ENCODE peak calls at places on chromosomes 16 and 17, in seven cellular contexts. I is colonic mucosa, N is mesothelial cell of epicardium, L is fibroblast of mammary gland, X is HFFc6, P is PC-3, W is A549. Q is an unnamed sample.

GRCh38 chr16:17590711-17591654 is 120.2 kb upstream of the XYLT1 start:
- DNase-seq in I (no peak), N (no peak), L (peak; percentile 19), X (peak; percentile 49), P (no peak), W (no peak), Q (no peak)

GRCh38 chr17:8961861-8962260 is 3.6 kb downstream of the PIK3R5 start:
- DNase-seq in I (no peak), N (no peak), L (no peak), X (no peak), P (no peak), W (no peak), Q (no peak)

GRCh38 chr17:40554646-40555295 is 10.5 kb downstream of the CCR7 start:
- DNase-seq in I (no peak), N (peak; percentile 3), L (no peak), X (no peak), P (no peak), W (no peak), Q (no peak)

GRCh38 chr17:42243493-42243982 is 32.7 kb downstream of the STAT5B start:
- DNase-seq in I (no peak), N (no peak), L (no peak), X (no peak), P (no peak), W (no peak), Q (no peak)

GRCh38 chr16:85381738-85382592 is 231.2 kb upstream of the GSE1 start:
- DNase-seq in I (no peak), N (no peak), L (peak; percentile 43), X (no peak), P (no peak), W (no peak), Q (no peak)

GRCh38 chr16:7550096-7550495 is 217.5 kb downstream of the RBFOX1 start:
- DNase-seq in I (no peak), N (no peak), L (no peak), X (no peak), P (no peak), W (no peak), Q (no peak)

GRCh38 chr17:57911834-57912673 is 43.2 kb downstream of the CUEDC1 start:
- DNase-seq in I (peak; percentile 96), N (no peak), L (peak; percentile 50), X (no peak), P (peak; percentile 95), W (no peak), Q (no peak)

GRCh38 chr16:25996052-25996451 is 304.3 kb downstream of the HS3ST4 start:
- DNase-seq in I (no peak), N (no peak), L (no peak), X (no peak), P (no peak), W (no peak), Q (no peak)

GRCh38 chr16:22641030-22641671 is 130.5 kb downstream of the NPIPB5 start:
- DNase-seq in I (no peak), N (no peak), L (peak; percentile 59), X (peak; percentile 41), P (peak; percentile 63), W (no peak), Q (peak; percentile 63)

GRCh38 chr17:19714542-19715411 is 1.6 kb downstream of the SLC47A2 start:
- DNase-seq in I (peak; percentile 49), N (no peak), L (no peak), X (no peak), P (no peak), W (no peak), Q (no peak)

GRCh38 chr17:77786740-77787505 is 171.6 kb upstream of the TNRC6C start:
- DNase-seq in I (no peak), N (no peak), L (no peak), X (no peak), P (no peak), W (no peak), Q (peak; percentile 47)

GRCh38 chr16:69328854-69329316 is 1.5 kb downstream of the PDF start:
- DNase-seq in I (no peak), N (no peak), L (peak; percentile 52), X (no peak), P (peak; percentile 73), W (no peak), Q (no peak)

GRCh38 chr16:57606147-57606846 is 22.1 kb upstream of the ADGRG1 start:
- DNase-seq in I (no peak), N (no peak), L (no peak), X (no peak), P (no peak), W (no peak), Q (no peak)

GRCh38 chr17:27338536-27338985 is 44.6 kb downstream of the WSB1 start:
- DNase-seq in I (no peak), N (no peak), L (no peak), X (no peak), P (no peak), W (no peak), Q (no peak)

GRCh38 chr17:13074026-13074425 is 56.2 kb upstream of the ELAC2 start:
- DNase-seq in I (no peak), N (no peak), L (peak; percentile 92), X (peak; percentile 11), P (peak; percentile 65), W (no peak), Q (no peak)

GRCh38 chr16:7313170-7313569 is 19.5 kb upstream of the RBFOX1 start:
- DNase-seq in I (no peak), N (no peak), L (no peak), X (no peak), P (peak; percentile 6), W (no peak), Q (peak; percentile 11)

GRCh38 chr16:50702725-50703124 is 9.3 kb downstream of the NOD2 start:
- DNase-seq in I (no peak), N (no peak), L (no peak), X (no peak), P (no peak), W (no peak), Q (no peak)

GRCh38 chr16:2077696-2078095 is 29.9 kb downstream of the TSC2 start:
- DNase-seq in I (no peak), N (no peak), L (no peak), X (no peak), P (no peak), W (no peak), Q (no peak)

GRCh38 chr17:31497994-31498826 is 106.7 kb downstream of the RAB11FIP4 start:
- DNase-seq in I (peak; percentile 53), N (no peak), L (no peak), X (no peak), P (no peak), W (no peak), Q (no peak)
- TF ChIP-seq CTCF in I (no peak), N (no peak), L (no peak), X (no peak), P (no peak), W (no peak), Q (no peak)

GRCh38 chr17:81909966-81910839 is 996 bp downstream of the PCYT2 start:
- DNase-seq in I (peak; percentile 64), N (no peak), L (no peak), X (no peak), P (no peak), W (no peak), Q (no peak)

GRCh38 chr17:81911969-81912368 is 770 bp upstream of the PCYT2 start:
- DNase-seq in I (no peak), N (no peak), L (no peak), X (no peak), P (no peak), W (no peak), Q (no peak)

GRCh38 chr17:81912441-81913309 is 1.5 kb upstream of the PCYT2 start:
- DNase-seq in I (no peak), N (no peak), L (no peak), X (no peak), P (peak; percentile 90), W (no peak), Q (no peak)

GRCh38 chr17:81910840-81911276 is 341 bp downstream of the PCYT2 start:
- DNase-seq in I (no peak), N (no peak), L (no peak), X (no peak), P (no peak), W (no peak), Q (no peak)

GRCh38 chr17:81911277-81911961 is at the start of gene PCYT2:
- DNase-seq in I (peak; percentile 95), N (peak; percentile 91), L (peak; percentile 76), X (peak; percentile 72), P (peak; percentile 90), W (peak; percentile 99), Q (peak; percentile 87)
- TF ChIP-seq CTCF in I (peak; percentile 15), N (peak; percentile 35), L (no peak), X (peak; percentile 44), P (peak; percentile 34), W (no peak), Q (no peak)

GRCh38 chr16:76277099-76278030 is at the start of gene CNTNAP4:
- DNase-seq in I (no peak), N (no peak), L (peak; percentile 14), X (no peak), P (no peak), W (no peak), Q (no peak)

GRCh38 chr16:76278086-76278485 is 885 bp downstream of the CNTNAP4 start:
- DNase-seq in I (no peak), N (no peak), L (no peak), X (no peak), P (no peak), W (no peak), Q (no peak)

GRCh38 chr16:76280421-76280820 is 3.2 kb downstream of the CNTNAP4 start:
- DNase-seq in I (no peak), N (no peak), L (no peak), X (no peak), P (no peak), W (no peak), Q (no peak)

DNA sequence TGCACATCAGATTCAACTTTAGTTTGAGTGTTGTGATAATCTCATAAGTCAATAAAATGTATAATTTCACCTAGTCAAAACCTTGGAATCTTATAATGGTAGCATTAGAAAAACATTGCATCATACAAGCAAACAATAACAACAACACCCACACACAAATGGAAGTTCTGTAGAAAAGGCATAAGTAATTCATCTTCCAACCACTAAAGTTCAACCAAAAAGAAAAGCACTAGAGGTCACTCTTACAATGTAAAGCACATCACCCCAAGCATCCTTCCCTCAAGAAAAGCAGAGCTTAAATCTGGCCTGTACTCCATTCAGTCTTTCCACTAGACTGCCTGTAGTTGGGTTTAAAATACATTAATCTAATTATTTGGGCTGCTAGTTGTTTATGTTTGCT is 1.8 kb downstream of the CNTNAP4 start:
- DNase-seq in I (no peak), N (no peak), L (peak; percentile 70), X (no peak), P (peak; percentile 20), W (no peak), Q (no peak)
- TF ChIP-seq CTCF in I (no peak), N (no peak), L (peak; percentile 47), X (no peak), P (peak; percentile 49), W (peak; percentile 20), Q (no peak)

GRCh38 chr16:30557397-30557949 is 701 bp downstream of the ZNF764 start:
- DNase-seq in I (peak; percentile 34), N (no peak), L (no peak), X (no peak), P (no peak), W (no peak), Q (peak; percentile 17)
- TF ChIP-seq CTCF in I (no peak), N (no peak), L (no peak), X (no peak), P (no peak), W (no peak), Q (no peak)